ENCODE peak calls at places on chromosomes 4 and X, in six cellular contexts. D is HFF-Myc, Q is GM13977, I is SK-N-SH, S is neural crest cell, J is CD14-positive monocyte. F is an unnamed sample.
A peak's percentile ranks its signal among the peaks of the same experiment; 100 is the strongest.

GRCh38 chr4:45795165-45795564 is 328.7 kb downstream of the GABRG1 start:
- DNase-seq in D (no peak), Q (no peak), I (no peak), S (no peak), J (no peak), F (no peak)

GRCh38 chr4:23001478-23001877 is 308.7 kb downstream of the GBA3 start:
- DNase-seq in D (no peak), Q (no peak), I (no peak), S (no peak), J (no peak), F (no peak)

GRCh38 chrX:77658886-77659285 is 127.1 kb downstream of the ATRX start:
- DNase-seq in D (no peak), Q (no peak), I (no peak), S (no peak), J (no peak), F (no peak)

GRCh38 chrX:145687707-145688106 is 129.9 kb upstream of the SLITRK2 start:
- DNase-seq in D (no peak), Q (no peak), I (no peak), S (no peak), J (no peak), F (no peak)

GRCh38 chr4:71126719-71127118 is 133.3 kb downstream of the DCK start:
- DNase-seq in D (peak; percentile 38), Q (no peak), I (no peak), S (no peak), J (no peak), F (no peak)

GRCh38 chr4:100827756-100828155 is 309.9 kb upstream of the EMCN start:
- DNase-seq in D (no peak), Q (no peak), I (no peak), S (no peak), J (no peak), F (no peak)

GRCh38 chr4:3879681-3880594 is 113.8 kb downstream of the ADRA2C start:
- DNase-seq in D (no peak), Q (peak; percentile 38), I (peak; percentile 27), S (no peak), J (no peak), F (no peak)

GRCh38 chrX:13692771-13693231 is 3.9 kb downstream of the RAB9A start:
- DNase-seq in D (no peak), Q (no peak), I (no peak), S (no peak), J (no peak), F (no peak)

GRCh38 chrX:134990475-134991473 is at the start of gene SMIM10:
- DNase-seq in D (no peak), Q (no peak), I (peak; percentile 78), S (peak; percentile 18), J (peak; percentile 60), F (peak; percentile 40)

GRCh38 chrX:101774340-101774739 is 114.7 kb upstream of the ARMCX2 start:
- DNase-seq in D (no peak), Q (no peak), I (no peak), S (no peak), J (no peak), F (no peak)

GRCh38 chr4:25818293-25819240 is 44.2 kb downstream of the SEL1L3 start:
- DNase-seq in D (no peak), Q (no peak), I (no peak), S (no peak), J (no peak), F (no peak)

GRCh38 chrX:153723351-153724251 is 586 bp downstream of the BCAP31 start:
- DNase-seq in D (no peak), Q (peak; percentile 74), I (peak; percentile 68), S (no peak), J (no peak), F (peak; percentile 53)

GRCh38 chr4:139909036-139909435 is 243.4 kb downstream of the MGST2 start:
- DNase-seq in D (no peak), Q (no peak), I (no peak), S (no peak), J (no peak), F (no peak)

GRCh38 chrX:128975716-128976115 is 547.6 kb downstream of the SMARCA1 start:
- DNase-seq in D (no peak), Q (peak; percentile 17), I (peak; percentile 41), S (peak; percentile 74), J (no peak), F (peak; percentile 71)

GRCh38 chrX:38375888-38376287 is 23.5 kb downstream of the OTC start:
- DNase-seq in D (no peak), Q (peak; percentile 22), I (peak; percentile 14), S (peak; percentile 1), J (no peak), F (no peak)

GRCh38 chr4:162659716-162660115 is 495.9 kb upstream of the FSTL5 start:
- DNase-seq in D (no peak), Q (no peak), I (no peak), S (no peak), J (no peak), F (no peak)

GRCh38 chr4:4259484-4260100 is 11.6 kb upstream of the TMEM128 start:
- DNase-seq in D (no peak), Q (no peak), I (no peak), S (no peak), J (no peak), F (no peak)

GRCh38 chr4:111776546-111776945 is 368.7 kb upstream of the FAM241A start:
- DNase-seq in D (no peak), Q (no peak), I (no peak), S (no peak), J (no peak), F (no peak)

GRCh38 chr4:104508224-104508623 is 13.5 kb upstream of the CXXC4 start:
- DNase-seq in D (no peak), Q (no peak), I (no peak), S (no peak), J (no peak), F (no peak)

GRCh38 chrX:134144231-134144630 is 92.8 kb upstream of the CCDC160 start:
- DNase-seq in D (no peak), Q (peak; percentile 14), I (peak; percentile 5), S (no peak), J (no peak), F (no peak)

GRCh38 chrX:115565888-115566287 is 4.9 kb downstream of the PLS3 start:
- DNase-seq in D (no peak), Q (no peak), I (no peak), S (no peak), J (no peak), F (no peak)

GRCh38 chr4:142281999-142282398 is 564.1 kb downstream of the INPP4B start:
- DNase-seq in D (no peak), Q (no peak), I (no peak), S (no peak), J (no peak), F (no peak)

GRCh38 chrX:45628041-45628440 is 427.4 kb upstream of the DIPK2B start:
- DNase-seq in D (no peak), Q (no peak), I (no peak), S (no peak), J (no peak), F (no peak)

GRCh38 chr4:21710212-21710843 is 238.2 kb downstream of the KCNIP4 start:
- DNase-seq in D (no peak), Q (no peak), I (no peak), S (no peak), J (no peak), F (peak; percentile 18)

GRCh38 chrX:13487731-13488505 is 81.5 kb upstream of the EGFL6 start:
- DNase-seq in D (peak; percentile 56), Q (peak; percentile 60), I (peak; percentile 48), S (peak; percentile 31), J (no peak), F (no peak)

GRCh38 chr4:181966084-181966483 is 277.1 kb upstream of the TENM3 start:
- DNase-seq in D (no peak), Q (peak; percentile 6), I (peak; percentile 40), S (no peak), J (no peak), F (no peak)

GRCh38 chrX:115562492-115562872 is 1.5 kb downstream of the PLS3 start:
- DNase-seq in D (no peak), Q (no peak), I (no peak), S (peak; percentile 18), J (no peak), F (no peak)

GRCh38 chr4:169492436-169493163 is 119.8 kb downstream of the NEK1 start:
- DNase-seq in D (peak; percentile 19), Q (peak; percentile 35), I (peak; percentile 33), S (peak; percentile 18), J (no peak), F (peak; percentile 30)

GRCh38 chr4:169491211-169491610 is 121.2 kb downstream of the NEK1 start:
- DNase-seq in D (no peak), Q (no peak), I (no peak), S (no peak), J (no peak), F (no peak)

GRCh38 chr4:169493164-169493524 is 119.2 kb downstream of the NEK1 start:
- DNase-seq in D (no peak), Q (no peak), I (no peak), S (no peak), J (no peak), F (no peak)
- TF ChIP-seq CTCF in D (no peak), Q (no peak), I (no peak), S (no peak), J (peak; percentile 45), F (peak; percentile 34)

DNA sequence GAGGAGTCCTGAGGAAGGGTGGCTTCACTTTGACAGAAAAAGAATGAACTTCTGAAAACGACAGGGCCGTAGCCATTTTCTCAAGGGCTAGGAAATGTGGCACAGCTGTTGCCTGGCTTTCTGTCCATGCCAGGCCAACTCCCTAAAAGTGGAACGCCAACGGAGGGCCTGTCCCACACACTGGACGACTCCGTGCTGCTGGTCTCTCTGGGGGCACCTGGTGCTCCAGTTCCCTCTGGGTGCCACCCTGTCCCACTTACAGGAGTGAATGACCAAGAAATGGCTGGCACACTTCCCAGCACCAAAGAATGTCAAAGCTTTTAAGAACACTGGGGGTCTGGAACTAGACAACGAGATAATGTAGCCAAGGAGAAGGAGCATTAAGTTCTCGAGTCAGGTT is 40.9 kb downstream of the GATB start:
- DNase-seq in D (no peak), Q (no peak), I (no peak), S (no peak), J (no peak), F (no peak)
- TF ChIP-seq CTCF in D (no peak), Q (no peak), I (no peak), S (no peak), J (no peak), F (no peak)

DNA sequence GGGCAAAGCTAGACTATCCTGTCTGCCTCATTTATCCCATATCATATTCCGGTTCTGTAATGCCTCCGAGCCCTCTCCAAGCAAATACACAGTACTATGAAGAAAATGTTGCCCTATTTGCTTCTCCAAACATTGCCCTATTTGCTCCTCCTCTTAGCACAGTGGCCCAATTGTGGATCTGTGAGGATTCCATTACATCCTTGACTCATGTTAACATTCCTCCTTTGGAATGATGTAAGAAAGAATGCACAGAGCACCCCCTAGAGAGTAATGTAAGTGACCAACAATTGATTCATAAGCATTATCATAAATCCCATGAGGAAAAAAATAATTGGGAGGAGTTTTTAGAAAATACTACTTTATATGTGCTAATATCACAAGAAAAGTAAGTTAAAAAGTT is 11.3 kb upstream of the BTC start:
- DNase-seq in D (peak; percentile 7), Q (no peak), I (no peak), S (no peak), J (no peak), F (no peak)
- TF ChIP-seq CTCF in D (no peak), Q (no peak), I (no peak), S (no peak), J (no peak), F (no peak)

DNA sequence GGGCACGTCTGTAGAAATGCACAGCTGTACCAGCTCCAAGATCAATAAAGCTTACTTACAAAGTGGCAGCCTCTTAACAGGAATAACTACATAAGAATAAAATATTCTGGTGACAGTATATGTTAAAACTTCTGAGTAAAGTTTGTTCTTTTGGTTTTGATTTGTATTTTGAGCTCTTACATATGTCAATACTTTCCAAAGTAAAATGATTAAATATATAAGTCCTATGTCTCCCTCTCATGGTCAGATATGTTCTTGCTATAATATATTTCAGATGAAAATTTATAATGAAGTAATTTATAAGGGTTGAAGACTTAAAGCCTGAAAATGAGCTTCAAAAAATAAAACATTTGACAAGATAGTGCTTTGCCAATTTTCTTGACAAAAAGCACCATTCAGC is 254.4 kb downstream of the NPFFR2 start:
- DNase-seq in D (no peak), Q (peak; percentile 5), I (peak; percentile 1), S (no peak), J (no peak), F (no peak)
- TF ChIP-seq CTCF in D (no peak), Q (no peak), I (peak; percentile 62), S (peak; percentile 61), J (no peak), F (no peak)

F was measured in glutamatergic neuron.